ENCODE peak calls at places on chromosomes 12 and 14, in seven cellular contexts. D is heart left ventricle; T is endodermal cell; C is germinal center; R is activated CD4-positive, alpha-beta T cell treated with anti-CD3 and anti-CD28 coated beads for 48 hours; M is NCI-H146; P is skeletal muscle cell. W is an unnamed sample.

GRCh38 chr12:50387487-50387886 is 8.9 kb downstream of the FAM186A start:
- DNase-seq in D (no peak), T (no peak), C (no peak), R (no peak), M (peak; percentile 50), P (no peak), W (no peak)

GRCh38 chr12:97837401-97837800 is 374.8 kb downstream of the RMST start:
- DNase-seq in D (no peak), T (no peak), C (no peak), R (no peak), M (no peak), P (peak; percentile 1), W (no peak)

GRCh38 chr12:109539508-109539907 is 33.8 kb downstream of the MMAB start:
- DNase-seq in D (no peak), T (no peak), C (no peak), R (no peak), M (no peak), P (no peak), W (no peak)

GRCh38 chr12:52079576-52080402 is at the start of gene SMIM41:
- DNase-seq in D (no peak), T (no peak), C (no peak), R (no peak), M (no peak), P (no peak), W (no peak)

GRCh38 chr12:46901464-46902205 is 75.8 kb upstream of the SLC38A4 start:
- DNase-seq in D (no peak), T (no peak), C (no peak), R (no peak), M (no peak), P (no peak), W (no peak)

GRCh38 chr14:102908766-102909455 is 13.6 kb upstream of the AMN start:
- DNase-seq in D (no peak), T (no peak), C (no peak), R (no peak), M (no peak), P (no peak), W (no peak)

GRCh38 chr12:3352230-3352629 is 138.8 kb upstream of the PRMT8 start:
- DNase-seq in D (no peak), T (no peak), C (no peak), R (no peak), M (no peak), P (no peak), W (no peak)

GRCh38 chr14:49553106-49553505 is 33.1 kb downstream of the RPS29 start:
- DNase-seq in D (no peak), T (no peak), C (no peak), R (no peak), M (peak; percentile 60), P (no peak), W (no peak)

GRCh38 chr12:98465505-98465904 is 49.9 kb upstream of the TMPO start:
- DNase-seq in D (no peak), T (no peak), C (no peak), R (no peak), M (no peak), P (no peak), W (no peak)

GRCh38 chr14:49187799-49188198 is 398.4 kb downstream of the RPS29 start:
- DNase-seq in D (no peak), T (no peak), C (no peak), R (no peak), M (no peak), P (no peak), W (no peak)

GRCh38 chr14:32702571-32702970 is 236.1 kb upstream of the NPAS3 start:
- DNase-seq in D (peak; percentile 42), T (peak; percentile 84), C (no peak), R (peak; percentile 40), M (no peak), P (no peak), W (peak; percentile 12)

GRCh38 chr14:22491683-22492483 is 97.1 kb downstream of the DAD1 start:
- DNase-seq in D (no peak), T (no peak), C (no peak), R (peak; percentile 56), M (no peak), P (no peak), W (peak; percentile 58)

GRCh38 chr12:8698132-8698829 is 490 bp downstream of the RIMKLB start:
- DNase-seq in D (peak; percentile 75), T (peak; percentile 91), C (peak; percentile 53), R (peak; percentile 49), M (peak; percentile 63), P (no peak), W (peak; percentile 54)

GRCh38 chr12:52084491-52085231 is 5.2 kb downstream of the SMIM41 start:
- DNase-seq in D (no peak), T (peak; percentile 41), C (no peak), R (no peak), M (no peak), P (no peak), W (no peak)

GRCh38 chr14:98173291-98173690 is 1098.7 kb downstream of the BCL11B start:
- DNase-seq in D (no peak), T (no peak), C (no peak), R (peak; percentile 59), M (no peak), P (no peak), W (peak; percentile 71)

GRCh38 chr14:55508676-55509075 is 68.3 kb upstream of the TBPL2 start:
- DNase-seq in D (no peak), T (no peak), C (no peak), R (no peak), M (no peak), P (no peak), W (no peak)

GRCh38 chr14:73744874-73745529 is 30.8 kb upstream of the PNMA1 start:
- DNase-seq in D (no peak), T (no peak), C (no peak), R (no peak), M (no peak), P (no peak), W (no peak)

GRCh38 chr12:6563448-6564050 is 4.5 kb downstream of the NOP2 start:
- DNase-seq in D (peak; percentile 47), T (peak; percentile 93), C (peak; percentile 72), R (peak; percentile 79), M (peak; percentile 55), P (no peak), W (peak; percentile 85)

GRCh38 chr12:57609781-57610552 is 1.3 kb upstream of the ARHGEF25 start:
- DNase-seq in D (peak; percentile 63), T (peak; percentile 73), C (no peak), R (no peak), M (no peak), P (no peak), W (no peak)

W was measured in activated CD8-positive, alpha-beta T cell treated with anti-CD3 and anti-CD28 coated beads for 36 hours.